ENCODE peak calls at places on chromosomes 16 and 17, in ten cellular contexts. K, T, E, S, O, F, U, Y, I and C are unnamed samples.

GRCh38 chr17:17710728-17711541 is 29.7 kb downstream of the RAI1 start:
- DNase-seq in K (no peak), T (no peak), E (peak), S (peak), O (no peak), F (peak), U (no peak), Y (peak), I (peak), C (no peak)

GRCh38 chr16:22326771-22327445 is 29.7 kb downstream of the POLR3E start:
- DNase-seq in K (no peak), T (no peak), E (no peak), S (no peak), O (no peak), F (no peak), U (peak), Y (no peak), I (no peak), C (no peak)

GRCh38 chr17:80164185-80164584 is 5.6 kb upstream of the CARD14 start:
- DNase-seq in K (no peak), T (no peak), E (no peak), S (no peak), O (no peak), F (no peak), U (no peak), Y (no peak), I (no peak), C (no peak)

GRCh38 chr16:87959391-87959968 is 8.2 kb downstream of the BANP start:
- DNase-seq in K (no peak), T (no peak), E (no peak), S (no peak), O (no peak), F (no peak), U (no peak), Y (no peak), I (no peak), C (no peak)

GRCh38 chr17:16215002-16215272 is 397 bp downstream of the NCOR1 start:
- DNase-seq in K (peak), T (no peak), E (no peak), S (no peak), O (no peak), F (peak), U (no peak), Y (peak), I (no peak), C (peak)

GRCh38 chr16:4936991-4937781 is at the start of gene PPL:
- DNase-seq in K (no peak), T (no peak), E (no peak), S (no peak), O (no peak), F (peak), U (no peak), Y (peak), I (peak), C (peak)

GRCh38 chr16:48501516-48502377 is 108.2 kb downstream of the N4BP1 start:
- DNase-seq in K (no peak), T (no peak), E (no peak), S (no peak), O (no peak), F (no peak), U (no peak), Y (no peak), I (no peak), C (no peak)

GRCh38 chr16:27177031-27177774 is 26.1 kb upstream of the KDM8 start:
- DNase-seq in K (no peak), T (no peak), E (peak), S (no peak), O (no peak), F (no peak), U (no peak), Y (no peak), I (no peak), C (no peak)

GRCh38 chr16:24041834-24042631 is 206.2 kb downstream of the PRKCB start:
- DNase-seq in K (peak), T (peak), E (peak), S (peak), O (peak), F (peak), U (peak), Y (no peak), I (peak), C (no peak)

GRCh38 chr16:67539691-67540635 is 11.3 kb downstream of the RIPOR1 start:
- DNase-seq in K (no peak), T (no peak), E (no peak), S (no peak), O (no peak), F (no peak), U (no peak), Y (no peak), I (no peak), C (no peak)

GRCh38 chr16:84538441-84538840 is 34.0 kb upstream of the MEAK7 start:
- DNase-seq in K (no peak), T (no peak), E (no peak), S (no peak), O (no peak), F (no peak), U (no peak), Y (no peak), I (no peak), C (no peak)

GRCh38 chr16:11560701-11561439 is 25.8 kb downstream of the LITAF start:
- DNase-seq in K (peak), T (peak), E (no peak), S (no peak), O (no peak), F (no peak), U (peak), Y (no peak), I (no peak), C (no peak)

GRCh38 chr17:8080208-8080798 is 7.2 kb downstream of the ALOX12B start:
- DNase-seq in K (no peak), T (no peak), E (no peak), S (no peak), O (no peak), F (no peak), U (no peak), Y (no peak), I (no peak), C (no peak)

GRCh38 chr16:86287641-86288201 is 222.6 kb upstream of the FOXF1 start:
- DNase-seq in K (no peak), T (no peak), E (no peak), S (no peak), O (no peak), F (no peak), U (no peak), Y (no peak), I (no peak), C (no peak)

GRCh38 chr17:59425085-59425901 is 93.8 kb downstream of the YPEL2 start:
- DNase-seq in K (no peak), T (no peak), E (no peak), S (peak), O (no peak), F (no peak), U (no peak), Y (peak), I (no peak), C (no peak)

GRCh38 chr17:62626719-62627218 is 701 bp upstream of the MRC2 start:
- DNase-seq in K (no peak), T (no peak), E (peak), S (peak), O (no peak), F (no peak), U (no peak), Y (peak), I (no peak), C (no peak)

GRCh38 chr17:22138861-22139469 is 446.6 kb downstream of the KCNJ18 start:
- DNase-seq in K (no peak), T (no peak), E (no peak), S (no peak), O (no peak), F (no peak), U (no peak), Y (no peak), I (no peak), C (no peak)

GRCh38 chr17:8985054-8985701 is 19.7 kb upstream of the PIK3R5 start:
- DNase-seq in K (no peak), T (no peak), E (no peak), S (no peak), O (no peak), F (no peak), U (no peak), Y (no peak), I (no peak), C (no peak)

GRCh38 chr17:21679256-21680146 is 12.8 kb upstream of the KCNJ18 start:
- DNase-seq in K (no peak), T (no peak), E (no peak), S (no peak), O (no peak), F (no peak), U (no peak), Y (peak), I (no peak), C (no peak)

GRCh38 chr17:76356803-76357456 is 3.2 kb upstream of the PRPSAP1 start:
- DNase-seq in K (no peak), T (no peak), E (no peak), S (no peak), O (no peak), F (no peak), U (no peak), Y (no peak), I (peak), C (no peak)

GRCh38 chr17:55198690-55199370 is 65.9 kb upstream of the HLF start:
- DNase-seq in K (no peak), T (no peak), E (peak), S (no peak), O (no peak), F (no peak), U (no peak), Y (no peak), I (no peak), C (no peak)

GRCh38 chr17:13786000-13786598 is 184.4 kb upstream of the HS3ST3A1 start:
- DNase-seq in K (no peak), T (no peak), E (peak), S (no peak), O (no peak), F (no peak), U (no peak), Y (no peak), I (no peak), C (no peak)

GRCh38 chr17:2049333-2050245 is 5.3 kb upstream of the HIC1 start:
- DNase-seq in K (peak), T (peak), E (no peak), S (peak), O (peak), F (peak), U (peak), Y (peak), I (peak), C (peak)

GRCh38 chr17:72970794-72971512 is 121.5 kb downstream of the SLC39A11 start:
- DNase-seq in K (no peak), T (no peak), E (no peak), S (no peak), O (no peak), F (no peak), U (no peak), Y (no peak), I (no peak), C (no peak)

GRCh38 chr17:63698381-63698885 is 1.5 kb downstream of the LIMD2 start:
- DNase-seq in K (peak), T (no peak), E (no peak), S (no peak), O (no peak), F (no peak), U (peak), Y (no peak), I (no peak), C (no peak)

GRCh38 chr17:79840204-79840988 is 1.2 kb upstream of the CBX4 start:
- DNase-seq in K (no peak), T (no peak), E (no peak), S (peak), O (no peak), F (no peak), U (peak), Y (peak), I (no peak), C (no peak)

GRCh38 chr17:49224198-49224996 is 6.2 kb downstream of the PHOSPHO1 start:
- DNase-seq in K (peak), T (peak), E (no peak), S (no peak), O (no peak), F (no peak), U (peak), Y (no peak), I (peak), C (peak)

GRCh38 chr17:37786481-37786880 is 41.6 kb upstream of the HNF1B start:
- DNase-seq in K (no peak), T (no peak), E (no peak), S (no peak), O (no peak), F (no peak), U (no peak), Y (no peak), I (no peak), C (no peak)

GRCh38 chr17:7141824-7142223 is 27.2 kb upstream of the ASGR2 start:
- DNase-seq in K (no peak), T (no peak), E (no peak), S (no peak), O (no peak), F (no peak), U (no peak), Y (no peak), I (no peak), C (no peak)

GRCh38 chr16:68475071-68475470 is 26.8 kb upstream of the SMPD3 start:
- DNase-seq in K (no peak), T (no peak), E (no peak), S (no peak), O (no peak), F (no peak), U (no peak), Y (no peak), I (no peak), C (no peak)

GRCh38 chr17:2289878-2290478 is 13.6 kb downstream of the SMG6 start:
- DNase-seq in K (no peak), T (no peak), E (no peak), S (no peak), O (no peak), F (no peak), U (no peak), Y (no peak), I (no peak), C (no peak)

GRCh38 chr17:7836596-7837374 is 2.8 kb downstream of the KDM6B start:
- DNase-seq in K (peak), T (peak), E (peak), S (peak), O (no peak), F (peak), U (no peak), Y (peak), I (peak), C (peak)

GRCh38 chr16:22299036-22299435 is 1.8 kb downstream of the POLR3E start:
- DNase-seq in K (no peak), T (no peak), E (no peak), S (no peak), O (no peak), F (no peak), U (no peak), Y (no peak), I (no peak), C (no peak)

GRCh38 chr16:85476389-85476788 is 136.7 kb upstream of the GSE1 start:
- DNase-seq in K (no peak), T (no peak), E (no peak), S (no peak), O (no peak), F (no peak), U (no peak), Y (no peak), I (no peak), C (no peak)

GRCh38 chr17:80414803-80415625 is at the start of gene ENDOV:
- DNase-seq in K (peak), T (peak), E (peak), S (peak), O (peak), F (peak), U (peak), Y (peak), I (peak), C (peak)

GRCh38 chr17:74380959-74381808 is 13.9 kb downstream of the GPR142 start:
- DNase-seq in K (no peak), T (no peak), E (no peak), S (no peak), O (no peak), F (no peak), U (no peak), Y (no peak), I (no peak), C (no peak)

GRCh38 chr17:35684046-35684802 is 47.2 kb upstream of the RASL10B start:
- DNase-seq in K (no peak), T (no peak), E (peak), S (no peak), O (no peak), F (no peak), U (no peak), Y (no peak), I (no peak), C (no peak)

GRCh38 chr16:66908762-66909559 is 9.7 kb downstream of the CDH16 start:
- DNase-seq in K (no peak), T (no peak), E (no peak), S (no peak), O (no peak), F (peak), U (no peak), Y (no peak), I (no peak), C (no peak)